ENCODE peak calls at places on chromosomes 11 and 22, in five cellular contexts. Y is T follicular helper cell, C is cardiac fibroblast, K is SK-N-DZ, A is Right ventricle myocardium inferior. P is an unnamed sample.

GRCh38 chr22:36221799-36222751 is 17.3 kb downstream of the APOL2 start:
- DNase-seq in C (peak), Y (peak), A (no peak), K (no peak), P (no peak)

GRCh38 chr11:128471138-128471661 is 116.2 kb downstream of the ETS1 start:
- DNase-seq in C (no peak), A (no peak), Y (no peak), K (no peak), P (no peak)

GRCh38 chr22:34105461-34106062 is 185.3 kb upstream of the LARGE1 start:
- DNase-seq in A (no peak), C (peak), Y (no peak), K (peak), P (peak)

GRCh38 chr11:108715239-108715638 is 50.4 kb downstream of the DDX10 start:
- DNase-seq in A (no peak), Y (no peak), C (no peak), K (no peak), P (no peak)

GRCh38 chr11:57321996-57322880 is 2.5 kb downstream of the TNKS1BP1 start:
- DNase-seq in Y (no peak), A (peak), K (peak), C (peak), P (peak)

GRCh38 chr11:94897330-94897768 is 76.0 kb downstream of the CWC15 start:
- DNase-seq in K (peak), Y (no peak), C (peak), A (no peak), P (peak)

GRCh38 chr11:27886765-27887328 is 186.6 kb upstream of the BDNF start:
- DNase-seq in Y (no peak), C (no peak), A (no peak), K (no peak), P (no peak)

GRCh38 chr11:62137276-62137861 is 13.6 kb downstream of the INCENP start:
- DNase-seq in Y (no peak), K (no peak), C (no peak), A (no peak), P (no peak)

GRCh38 chr22:49825436-49825835 is 2.2 kb downstream of the BRD1 start:
- DNase-seq in Y (no peak), K (no peak), C (peak), A (no peak), P (no peak)

GRCh38 chr11:34824425-34824824 is 91.8 kb downstream of the APIP start:
- DNase-seq in C (no peak), Y (no peak), K (no peak), A (no peak), P (no peak)

GRCh38 chr11:48103621-48104561 is 112.7 kb upstream of the OR4B1 start:
- DNase-seq in K (no peak), Y (no peak), A (no peak), C (peak), P (peak)

GRCh38 chr11:46047520-46047919 is 73.7 kb downstream of the PHF21A start:
- DNase-seq in C (peak), A (no peak), K (no peak), Y (no peak), P (no peak)

GRCh38 chr22:49903322-49904039 is 14.8 kb downstream of the ALG12 start:
- DNase-seq in K (peak), C (no peak), Y (no peak), A (no peak), P (no peak)

GRCh38 chr11:2474059-2474901 is 29.5 kb downstream of the KCNQ1 start:
- DNase-seq in Y (no peak), C (no peak), A (no peak), K (no peak), P (no peak)

GRCh38 chr11:105867742-105868141 is 154.3 kb downstream of the MSANTD4 start:
- DNase-seq in K (no peak), A (no peak), C (no peak), Y (no peak), P (no peak)

GRCh38 chr22:26949193-26949592 is 291.8 kb downstream of the MIAT start:
- DNase-seq in C (peak), A (no peak), K (no peak), Y (no peak), P (no peak)

GRCh38 chr11:103266167-103266831 is 157.1 kb downstream of the DYNC2H1 start:
- DNase-seq in C (no peak), A (no peak), Y (no peak), K (no peak), P (no peak)

GRCh38 chr11:23278121-23278520 is 417.8 kb upstream of the CCDC179 start:
- DNase-seq in K (no peak), Y (no peak), A (no peak), C (peak), P (no peak)

GRCh38 chr22:27241430-27242110 is 560.0 kb downstream of the MN1 start:
- DNase-seq in Y (no peak), A (no peak), C (peak), K (no peak), P (peak)